ENCODE peak calls at places on chromosomes 4 and X, in seven cellular contexts. One of them, this sample, is unnamed.

GRCh38 chr4:113769744-113770143 is 8.2 kb upstream of the CAMK2D start:
- DNase-seq in IMR-90: no peak
- DNase-seq in neuronal stem cell: no peak
- DNase-seq in H1: no peak
- DNase-seq in H9: no peak
- DNase-seq in mesenchymal stem cell: no peak
- DNase-seq in trophoblast cell: no peak
- DNase-seq in this sample: no peak

GRCh38 chr4:3461515-3462291 is 1.4 kb upstream of the DOK7 start:
- DNase-seq in IMR-90: no peak
- DNase-seq in neuronal stem cell: no peak
- DNase-seq in H1: no peak
- DNase-seq in H9: no peak
- DNase-seq in mesenchymal stem cell: no peak
- DNase-seq in trophoblast cell: no peak
- DNase-seq in this sample: no peak

GRCh38 chr4:10124167-10124930 is 7.8 kb upstream of the WDR1 start:
- DNase-seq in IMR-90: no peak
- DNase-seq in neuronal stem cell: no peak
- DNase-seq in H1: no peak
- DNase-seq in H9: no peak
- DNase-seq in mesenchymal stem cell: no peak
- DNase-seq in trophoblast cell: no peak
- DNase-seq in this sample: no peak

GRCh38 chr4:168781884-168782283 is 228.2 kb downstream of the CBR4 start:
- DNase-seq in IMR-90: no peak
- DNase-seq in neuronal stem cell: no peak
- DNase-seq in H1: no peak
- DNase-seq in H9: no peak
- DNase-seq in mesenchymal stem cell: no peak
- DNase-seq in trophoblast cell: no peak
- DNase-seq in this sample: no peak

GRCh38 chr4:117971406-117971805 is 62.9 kb upstream of the NDST3 start:
- DNase-seq in IMR-90: no peak
- DNase-seq in neuronal stem cell: no peak
- DNase-seq in H1: no peak
- DNase-seq in H9: no peak
- DNase-seq in mesenchymal stem cell: peak; percentile 48
- DNase-seq in trophoblast cell: no peak
- DNase-seq in this sample: no peak

GRCh38 chr4:75848891-75849290 is 53.4 kb downstream of the PPEF2 start:
- DNase-seq in IMR-90: peak; percentile 47
- DNase-seq in neuronal stem cell: no peak
- DNase-seq in H1: no peak
- DNase-seq in H9: no peak
- DNase-seq in mesenchymal stem cell: peak; percentile 58
- DNase-seq in trophoblast cell: peak; percentile 14
- DNase-seq in this sample: no peak

GRCh38 chr4:182142146-182143085 is 100.8 kb upstream of the TENM3 start:
- DNase-seq in IMR-90: peak; percentile 58
- DNase-seq in neuronal stem cell: peak; percentile 50
- DNase-seq in H1: peak; percentile 84
- DNase-seq in H9: peak; percentile 70
- DNase-seq in mesenchymal stem cell: peak; percentile 16
- DNase-seq in trophoblast cell: peak; percentile 46
- DNase-seq in this sample: peak; percentile 86

GRCh38 chr4:106268731-106269272 is 47.2 kb downstream of the TBCK start:
- DNase-seq in IMR-90: no peak
- DNase-seq in neuronal stem cell: no peak
- DNase-seq in H1: no peak
- DNase-seq in H9: no peak
- DNase-seq in mesenchymal stem cell: no peak
- DNase-seq in trophoblast cell: no peak
- DNase-seq in this sample: no peak

GRCh38 chr4:65668201-65669007 is 1.9 kb downstream of the EPHA5 start:
- DNase-seq in IMR-90: no peak
- DNase-seq in neuronal stem cell: peak; percentile 26
- DNase-seq in H1: peak; percentile 53
- DNase-seq in H9: peak; percentile 39
- DNase-seq in mesenchymal stem cell: peak; percentile 54
- DNase-seq in trophoblast cell: no peak
- DNase-seq in this sample: peak; percentile 60

GRCh38 chrX:148376342-148376741 is 124.1 kb upstream of the AFF2 start:
- DNase-seq in IMR-90: no peak
- DNase-seq in neuronal stem cell: no peak
- DNase-seq in H1: no peak
- DNase-seq in H9: no peak
- DNase-seq in mesenchymal stem cell: no peak
- DNase-seq in trophoblast cell: no peak
- DNase-seq in this sample: no peak

GRCh38 chr4:135192746-135193535 is 991.4 kb upstream of the PABPC4L start:
- DNase-seq in IMR-90: peak; percentile 7
- DNase-seq in neuronal stem cell: no peak
- DNase-seq in H1: no peak
- DNase-seq in H9: no peak
- DNase-seq in mesenchymal stem cell: peak; percentile 8
- DNase-seq in trophoblast cell: no peak
- DNase-seq in this sample: no peak

GRCh38 chrX:154063234-154063633 is 34.3 kb downstream of the MECP2 start:
- DNase-seq in IMR-90: no peak
- DNase-seq in neuronal stem cell: no peak
- DNase-seq in H1: no peak
- DNase-seq in H9: no peak
- DNase-seq in mesenchymal stem cell: peak; percentile 45
- DNase-seq in trophoblast cell: no peak
- DNase-seq in this sample: no peak

GRCh38 chr4:32025840-32026459 is 1305.8 kb downstream of the PCDH7 start:
- DNase-seq in IMR-90: no peak
- DNase-seq in neuronal stem cell: no peak
- DNase-seq in H1: no peak
- DNase-seq in H9: no peak
- DNase-seq in mesenchymal stem cell: peak; percentile 33
- DNase-seq in trophoblast cell: no peak
- DNase-seq in this sample: peak; percentile 75

GRCh38 chrX:103157511-103158316 is 57.2 kb upstream of the BEX4 start:
- DNase-seq in IMR-90: peak; percentile 27
- DNase-seq in neuronal stem cell: no peak
- DNase-seq in H1: peak; percentile 51
- DNase-seq in H9: no peak
- DNase-seq in mesenchymal stem cell: peak; percentile 29
- DNase-seq in trophoblast cell: peak; percentile 4
- DNase-seq in this sample: peak; percentile 49

GRCh38 chr4:163582688-163583087 is 88.2 kb downstream of the TMA16 start:
- DNase-seq in IMR-90: no peak
- DNase-seq in neuronal stem cell: no peak
- DNase-seq in H1: no peak
- DNase-seq in H9: no peak
- DNase-seq in mesenchymal stem cell: no peak
- DNase-seq in trophoblast cell: no peak
- DNase-seq in this sample: no peak

GRCh38 chr4:20408596-20408995 is 156.9 kb downstream of the SLIT2 start:
- DNase-seq in IMR-90: peak; percentile 56
- DNase-seq in neuronal stem cell: no peak
- DNase-seq in H1: no peak
- DNase-seq in H9: no peak
- DNase-seq in mesenchymal stem cell: no peak
- DNase-seq in trophoblast cell: no peak
- DNase-seq in this sample: peak; percentile 30

GRCh38 chr4:41014158-41014557 is 200.2 kb downstream of the APBB2 start:
- DNase-seq in IMR-90: no peak
- DNase-seq in neuronal stem cell: no peak
- DNase-seq in H1: no peak
- DNase-seq in H9: no peak
- DNase-seq in mesenchymal stem cell: no peak
- DNase-seq in trophoblast cell: no peak
- DNase-seq in this sample: no peak

GRCh38 chr4:125658773-125659172 is 344.0 kb downstream of the FAT4 start:
- DNase-seq in IMR-90: no peak
- DNase-seq in neuronal stem cell: no peak
- DNase-seq in H1: no peak
- DNase-seq in H9: no peak
- DNase-seq in mesenchymal stem cell: no peak
- DNase-seq in trophoblast cell: no peak
- DNase-seq in this sample: peak; percentile 37

GRCh38 chrX:130018143-130018542 is 35.7 kb downstream of the BCORL1 start:
- DNase-seq in IMR-90: no peak
- DNase-seq in neuronal stem cell: no peak
- DNase-seq in H1: no peak
- DNase-seq in H9: no peak
- DNase-seq in mesenchymal stem cell: no peak
- DNase-seq in trophoblast cell: no peak
- DNase-seq in this sample: no peak

GRCh38 chr4:7192252-7193039 is at the start of gene SORCS2:
- DNase-seq in IMR-90: peak; percentile 39
- DNase-seq in neuronal stem cell: peak; percentile 65
- DNase-seq in H1: peak; percentile 80
- DNase-seq in H9: peak; percentile 74
- DNase-seq in mesenchymal stem cell: peak; percentile 48
- DNase-seq in trophoblast cell: peak; percentile 10
- DNase-seq in this sample: peak; percentile 70

GRCh38 chr4:142282870-142283431 is 563.1 kb downstream of the INPP4B start:
- DNase-seq in IMR-90: no peak
- DNase-seq in neuronal stem cell: peak; percentile 32
- DNase-seq in H1: peak; percentile 50
- DNase-seq in H9: no peak
- DNase-seq in mesenchymal stem cell: peak; percentile 12
- DNase-seq in trophoblast cell: no peak
- DNase-seq in this sample: peak; percentile 37

GRCh38 chr4:6463311-6464289 is 8.8 kb downstream of the PPP2R2C start:
- DNase-seq in IMR-90: no peak
- DNase-seq in neuronal stem cell: no peak
- DNase-seq in H1: peak; percentile 45
- DNase-seq in H9: peak; percentile 42
- DNase-seq in mesenchymal stem cell: no peak
- DNase-seq in trophoblast cell: no peak
- DNase-seq in this sample: no peak

GRCh38 chrX:110212299-110212698 is 105.6 kb downstream of the AMMECR1 start:
- DNase-seq in IMR-90: peak; percentile 10
- DNase-seq in neuronal stem cell: no peak
- DNase-seq in H1: no peak
- DNase-seq in H9: no peak
- DNase-seq in mesenchymal stem cell: peak; percentile 24
- DNase-seq in trophoblast cell: no peak
- DNase-seq in this sample: peak; percentile 3

GRCh38 chr4:122822466-122822865 is 4.2 kb upstream of the FGF2 start:
- DNase-seq in IMR-90: no peak
- DNase-seq in neuronal stem cell: no peak
- DNase-seq in H1: no peak
- DNase-seq in H9: no peak
- DNase-seq in mesenchymal stem cell: no peak
- DNase-seq in trophoblast cell: no peak
- DNase-seq in this sample: no peak

GRCh38 chr4:122819708-122820449 is 6.8 kb upstream of the FGF2 start:
- DNase-seq in IMR-90: peak; percentile 45
- DNase-seq in neuronal stem cell: no peak
- DNase-seq in H1: no peak
- DNase-seq in H9: no peak
- DNase-seq in mesenchymal stem cell: peak; percentile 43
- DNase-seq in trophoblast cell: no peak
- DNase-seq in this sample: no peak

GRCh38 chr4:122823476-122823875 is 3.2 kb upstream of the FGF2 start:
- DNase-seq in IMR-90: no peak
- DNase-seq in neuronal stem cell: no peak
- DNase-seq in H1: no peak
- DNase-seq in H9: no peak
- DNase-seq in mesenchymal stem cell: no peak
- DNase-seq in trophoblast cell: no peak
- DNase-seq in this sample: no peak

GRCh38 chr4:122824616-122825015 is 2.0 kb upstream of the FGF2 start:
- DNase-seq in IMR-90: peak; percentile 20
- DNase-seq in neuronal stem cell: no peak
- DNase-seq in H1: no peak
- DNase-seq in H9: no peak
- DNase-seq in mesenchymal stem cell: no peak
- DNase-seq in trophoblast cell: no peak
- DNase-seq in this sample: no peak

GRCh38 chr4:122821097-122821496 is 5.5 kb upstream of the FGF2 start:
- DNase-seq in IMR-90: no peak
- DNase-seq in neuronal stem cell: no peak
- DNase-seq in H1: no peak
- DNase-seq in H9: no peak
- DNase-seq in mesenchymal stem cell: no peak
- DNase-seq in trophoblast cell: no peak
- DNase-seq in this sample: no peak
- H4K8ac ChIP-seq in IMR-90: peak overlapping the region; percentile 36
- H4K8ac ChIP-seq in neuronal stem cell: no peak overlapping the region
- H4K8ac ChIP-seq in H1: no peak overlapping the region
- H4K8ac ChIP-seq in H9: no peak overlapping the region
- H4K8ac ChIP-seq in mesenchymal stem cell: no peak overlapping the region
- H4K8ac ChIP-seq in trophoblast cell: no peak overlapping the region
- H4K8ac ChIP-seq in this sample: no peak overlapping the region

GRCh38 chr4:57129477-57129876 is 19.3 kb upstream of the IGFBP7 start:
- DNase-seq in IMR-90: no peak
- DNase-seq in neuronal stem cell: no peak
- DNase-seq in H1: no peak
- DNase-seq in H9: no peak
- DNase-seq in mesenchymal stem cell: no peak
- DNase-seq in trophoblast cell: no peak
- DNase-seq in this sample: no peak
- H4K8ac ChIP-seq in IMR-90: no peak overlapping the region
- H4K8ac ChIP-seq in neuronal stem cell: no peak overlapping the region
- H4K8ac ChIP-seq in H1: no peak overlapping the region
- H4K8ac ChIP-seq in H9: no peak overlapping the region
- H4K8ac ChIP-seq in mesenchymal stem cell: no peak overlapping the region
- H4K8ac ChIP-seq in trophoblast cell: no peak overlapping the region
- H4K8ac ChIP-seq in this sample: no peak overlapping the region

DNA sequence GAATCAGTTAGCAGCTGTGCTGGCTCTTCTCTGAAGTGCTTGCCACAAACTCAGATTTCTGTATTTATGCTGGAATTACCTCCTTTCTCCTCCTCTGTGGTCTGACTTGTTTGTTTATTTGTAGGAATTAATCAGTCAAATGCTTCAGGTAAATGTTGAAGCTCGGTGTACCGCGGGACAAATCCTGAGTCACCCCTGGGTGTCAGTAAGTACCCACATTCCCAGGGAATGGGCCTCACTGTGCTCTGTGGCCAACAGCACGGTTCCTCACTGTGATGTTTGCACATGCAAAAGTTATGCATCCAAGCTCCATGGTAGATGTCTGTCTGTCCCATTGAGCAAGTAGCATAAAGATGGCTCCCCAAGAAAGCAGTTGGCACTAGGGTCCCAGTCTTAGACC is 169.9 kb downstream of the DCLK2 start:
- DNase-seq in IMR-90: peak; percentile 40
- DNase-seq in neuronal stem cell: no peak
- DNase-seq in H1: no peak
- DNase-seq in H9: no peak
- DNase-seq in mesenchymal stem cell: peak; percentile 33
- DNase-seq in trophoblast cell: no peak
- DNase-seq in this sample: no peak
- H4K8ac ChIP-seq in IMR-90: no peak overlapping the region
- H4K8ac ChIP-seq in neuronal stem cell: no peak overlapping the region
- H4K8ac ChIP-seq in H1: no peak overlapping the region
- H4K8ac ChIP-seq in H9: no peak overlapping the region
- H4K8ac ChIP-seq in mesenchymal stem cell: no peak overlapping the region
- H4K8ac ChIP-seq in trophoblast cell: no peak overlapping the region
- H4K8ac ChIP-seq in this sample: no peak overlapping the region

DNA sequence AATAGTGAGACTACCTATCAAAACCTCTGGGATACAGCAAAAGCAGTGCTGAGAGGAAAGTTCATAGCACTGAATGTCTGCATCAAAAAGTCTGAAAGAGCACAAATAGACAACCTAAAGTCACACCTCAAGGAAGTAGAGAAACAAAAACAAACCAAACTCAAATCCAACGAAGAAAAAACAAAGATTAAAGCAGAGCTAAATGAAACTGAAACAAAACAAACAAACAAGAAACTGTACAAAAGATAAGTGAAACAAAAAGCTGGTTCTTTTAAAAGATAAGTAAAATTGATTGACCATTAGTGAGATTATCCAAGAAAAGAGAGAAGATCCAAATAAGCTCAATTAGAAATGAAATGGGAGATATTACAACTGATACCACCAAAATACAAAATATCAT is 378.3 kb upstream of the NDST4 start:
- DNase-seq in IMR-90: no peak
- DNase-seq in neuronal stem cell: no peak
- DNase-seq in H1: no peak
- DNase-seq in H9: no peak
- DNase-seq in mesenchymal stem cell: no peak
- DNase-seq in trophoblast cell: no peak
- DNase-seq in this sample: no peak
- H4K8ac ChIP-seq in IMR-90: no peak overlapping the region
- H4K8ac ChIP-seq in neuronal stem cell: no peak overlapping the region
- H4K8ac ChIP-seq in H1: no peak overlapping the region
- H4K8ac ChIP-seq in H9: no peak overlapping the region
- H4K8ac ChIP-seq in mesenchymal stem cell: no peak overlapping the region
- H4K8ac ChIP-seq in trophoblast cell: no peak overlapping the region
- H4K8ac ChIP-seq in this sample: no peak overlapping the region